ENCODE peak calls at places on chromosomes 2 and 18, in eight cellular contexts. V is Kasumi-1, U is head of caudate nucleus, P is nucleus accumbens, T is HCT116, X is anterior cingulate cortex, R is NCI-H187, S is choroid plexus epithelial cell. E is an unnamed sample.

GRCh38 chr2:83517727-83518368 is 941.2 kb downstream of the SUCLG1 start:
- DNase-seq in V (no peak), U (no peak), P (no peak), T (no peak), X (no peak), R (no peak), S (no peak), E (no peak)

GRCh38 chr2:183035298-183035953 is 2.8 kb downstream of the NCKAP1 start:
- DNase-seq in V (no peak), U (no peak), P (no peak), T (no peak), X (no peak), R (no peak), S (peak), E (no peak)

GRCh38 chr18:22558945-22559385 is 141.2 kb upstream of the CTAGE1 start:
- DNase-seq in V (no peak), U (no peak), P (no peak), T (no peak), X (no peak), R (no peak), S (peak), E (no peak)

GRCh38 chr2:187499941-187500532 is 52.0 kb upstream of the CALCRL start:
- DNase-seq in V (peak), U (peak), P (no peak), T (peak), X (no peak), R (no peak), S (peak), E (no peak)

GRCh38 chr2:100906131-100906530 is 86.2 kb downstream of the NPAS2 start:
- DNase-seq in V (no peak), U (no peak), P (no peak), T (no peak), X (no peak), R (no peak), S (no peak), E (no peak)

GRCh38 chr2:176814740-176815367 is 397.7 kb upstream of the HNRNPA3 start:
- DNase-seq in V (peak), U (no peak), P (no peak), T (peak), X (no peak), R (no peak), S (peak), E (peak)

GRCh38 chr2:18518116-18519111 is 42.0 kb downstream of the RDH14 start:
- DNase-seq in V (no peak), U (no peak), P (no peak), T (no peak), X (no peak), R (no peak), S (peak), E (no peak)

GRCh38 chr2:20178404-20179178 is 46.3 kb downstream of the SDC1 start:
- DNase-seq in V (no peak), U (no peak), P (no peak), T (no peak), X (no peak), R (no peak), S (no peak), E (no peak)

GRCh38 chr2:26170795-26171194 is 2.1 kb upstream of the GAREM2 start:
- DNase-seq in V (no peak), U (no peak), P (no peak), T (no peak), X (no peak), R (no peak), S (no peak), E (no peak)

GRCh38 chr2:20232837-20233207 is 7.9 kb upstream of the SDC1 start:
- DNase-seq in V (no peak), U (no peak), P (no peak), T (no peak), X (no peak), R (no peak), S (no peak), E (no peak)

GRCh38 chr2:137987011-137987410 is 22.7 kb downstream of the HNMT start:
- DNase-seq in V (no peak), U (no peak), P (no peak), T (no peak), X (no peak), R (no peak), S (no peak), E (no peak)

GRCh38 chr18:48767090-48767670 is 183.6 kb downstream of the SMAD7 start:
- DNase-seq in V (no peak), U (no peak), P (no peak), T (no peak), X (no peak), R (no peak), S (peak), E (no peak)

GRCh38 chr2:237791977-237792727 is 6.4 kb upstream of the RBM44 start:
- DNase-seq in V (no peak), U (no peak), P (no peak), T (no peak), X (no peak), R (no peak), S (peak), E (no peak)

GRCh38 chr2:179553382-179553781 is 288.8 kb upstream of the SESTD1 start:
- DNase-seq in V (no peak), U (no peak), P (no peak), T (no peak), X (no peak), R (no peak), S (no peak), E (no peak)

GRCh38 chr2:186503827-186504606 is 18.0 kb downstream of the ZC3H15 start:
- DNase-seq in V (peak), U (no peak), P (no peak), T (no peak), X (no peak), R (peak), S (peak), E (no peak)

GRCh38 chr2:218285604-218286003 is 6.7 kb downstream of the TMBIM1 start:
- DNase-seq in V (no peak), U (peak), P (peak), T (no peak), X (no peak), R (no peak), S (no peak), E (no peak)

E was measured in GM18507.